ENCODE peak calls at places on chromosomes 4 and X, in six cellular contexts. One of them, this sample, is unnamed.

GRCh38 chr4:41572414-41572986 is 34.5 kb downstream of the LIMCH1 start:
- DNase-seq in stimulated activated CD4-positive, alpha-beta T cell treated with anti-CD3 and anti-CD28 coated beads, TNF-alpha, amount 100 ng/mL, for 24 hours: no peak
- DNase-seq in effector memory CD4-positive, alpha-beta T cell: no peak
- DNase-seq in epithelial cell of proximal tubule: no peak
- DNase-seq in NCI-H1436: no peak
- DNase-seq in T-helper 2 cell: no peak
- DNase-seq in this sample: no peak

GRCh38 chr4:84673475-84674230 is 90.7 kb downstream of the CDS1 start:
- DNase-seq in stimulated activated CD4-positive, alpha-beta T cell treated with anti-CD3 and anti-CD28 coated beads, TNF-alpha, amount 100 ng/mL, for 24 hours: no peak
- DNase-seq in effector memory CD4-positive, alpha-beta T cell: no peak
- DNase-seq in epithelial cell of proximal tubule: no peak
- DNase-seq in NCI-H1436: no peak
- DNase-seq in T-helper 2 cell: no peak
- DNase-seq in this sample: no peak

GRCh38 chr4:174157106-174157607 is 126.3 kb downstream of the FBXO8 start:
- DNase-seq in stimulated activated CD4-positive, alpha-beta T cell treated with anti-CD3 and anti-CD28 coated beads, TNF-alpha, amount 100 ng/mL, for 24 hours: no peak
- DNase-seq in effector memory CD4-positive, alpha-beta T cell: no peak
- DNase-seq in epithelial cell of proximal tubule: no peak
- DNase-seq in NCI-H1436: no peak
- DNase-seq in T-helper 2 cell: no peak
- DNase-seq in this sample: no peak

GRCh38 chr4:83810428-83810827 is 274.5 kb downstream of the GPAT3 start:
- DNase-seq in stimulated activated CD4-positive, alpha-beta T cell treated with anti-CD3 and anti-CD28 coated beads, TNF-alpha, amount 100 ng/mL, for 24 hours: no peak
- DNase-seq in effector memory CD4-positive, alpha-beta T cell: no peak
- DNase-seq in epithelial cell of proximal tubule: no peak
- DNase-seq in NCI-H1436: no peak
- DNase-seq in T-helper 2 cell: no peak
- DNase-seq in this sample: no peak

GRCh38 chrX:10085223-10085622 is 71.6 kb upstream of the CLCN4 start:
- DNase-seq in stimulated activated CD4-positive, alpha-beta T cell treated with anti-CD3 and anti-CD28 coated beads, TNF-alpha, amount 100 ng/mL, for 24 hours: no peak
- DNase-seq in effector memory CD4-positive, alpha-beta T cell: no peak
- DNase-seq in epithelial cell of proximal tubule: no peak
- DNase-seq in NCI-H1436: no peak
- DNase-seq in T-helper 2 cell: no peak
- DNase-seq in this sample: no peak

GRCh38 chr4:153374471-153374870 is 30.0 kb downstream of the MND1 start:
- DNase-seq in stimulated activated CD4-positive, alpha-beta T cell treated with anti-CD3 and anti-CD28 coated beads, TNF-alpha, amount 100 ng/mL, for 24 hours: no peak
- DNase-seq in effector memory CD4-positive, alpha-beta T cell: no peak
- DNase-seq in epithelial cell of proximal tubule: no peak
- DNase-seq in NCI-H1436: no peak
- DNase-seq in T-helper 2 cell: no peak
- DNase-seq in this sample: no peak

GRCh38 chr4:112800001-112800400 is 163.1 kb downstream of the LARP7 start:
- DNase-seq in stimulated activated CD4-positive, alpha-beta T cell treated with anti-CD3 and anti-CD28 coated beads, TNF-alpha, amount 100 ng/mL, for 24 hours: no peak
- DNase-seq in effector memory CD4-positive, alpha-beta T cell: no peak
- DNase-seq in epithelial cell of proximal tubule: no peak
- DNase-seq in NCI-H1436: no peak
- DNase-seq in T-helper 2 cell: no peak
- DNase-seq in this sample: no peak

GRCh38 chr4:163072222-163072621 is 94.5 kb downstream of the NAF1 start:
- DNase-seq in stimulated activated CD4-positive, alpha-beta T cell treated with anti-CD3 and anti-CD28 coated beads, TNF-alpha, amount 100 ng/mL, for 24 hours: no peak
- DNase-seq in effector memory CD4-positive, alpha-beta T cell: no peak
- DNase-seq in epithelial cell of proximal tubule: no peak
- DNase-seq in NCI-H1436: no peak
- DNase-seq in T-helper 2 cell: no peak
- DNase-seq in this sample: no peak

GRCh38 chrX:103503163-103503852 is 16.0 kb downstream of the RAB40A start:
- DNase-seq in stimulated activated CD4-positive, alpha-beta T cell treated with anti-CD3 and anti-CD28 coated beads, TNF-alpha, amount 100 ng/mL, for 24 hours: no peak
- DNase-seq in effector memory CD4-positive, alpha-beta T cell: no peak
- DNase-seq in epithelial cell of proximal tubule: no peak
- DNase-seq in NCI-H1436: no peak
- DNase-seq in T-helper 2 cell: no peak
- DNase-seq in this sample: no peak

GRCh38 chr4:125105561-125105960 is 209.2 kb upstream of the FAT4 start:
- DNase-seq in stimulated activated CD4-positive, alpha-beta T cell treated with anti-CD3 and anti-CD28 coated beads, TNF-alpha, amount 100 ng/mL, for 24 hours: no peak
- DNase-seq in effector memory CD4-positive, alpha-beta T cell: no peak
- DNase-seq in epithelial cell of proximal tubule: no peak
- DNase-seq in NCI-H1436: no peak
- DNase-seq in T-helper 2 cell: no peak
- DNase-seq in this sample: no peak

GRCh38 chrX:24169211-24169610 is 19.7 kb downstream of the ZFX start:
- DNase-seq in stimulated activated CD4-positive, alpha-beta T cell treated with anti-CD3 and anti-CD28 coated beads, TNF-alpha, amount 100 ng/mL, for 24 hours: no peak
- DNase-seq in effector memory CD4-positive, alpha-beta T cell: no peak
- DNase-seq in epithelial cell of proximal tubule: no peak
- DNase-seq in NCI-H1436: no peak
- DNase-seq in T-helper 2 cell: no peak
- DNase-seq in this sample: no peak

GRCh38 chr4:79917246-79917645 is 155.8 kb downstream of the ANTXR2 start:
- DNase-seq in stimulated activated CD4-positive, alpha-beta T cell treated with anti-CD3 and anti-CD28 coated beads, TNF-alpha, amount 100 ng/mL, for 24 hours: peak
- DNase-seq in effector memory CD4-positive, alpha-beta T cell: peak
- DNase-seq in epithelial cell of proximal tubule: no peak
- DNase-seq in NCI-H1436: no peak
- DNase-seq in T-helper 2 cell: no peak
- DNase-seq in this sample: peak

GRCh38 chr4:55397521-55398321 is 2.0 kb downstream of the TMEM165 start:
- DNase-seq in stimulated activated CD4-positive, alpha-beta T cell treated with anti-CD3 and anti-CD28 coated beads, TNF-alpha, amount 100 ng/mL, for 24 hours: no peak
- DNase-seq in effector memory CD4-positive, alpha-beta T cell: no peak
- DNase-seq in epithelial cell of proximal tubule: peak
- DNase-seq in NCI-H1436: peak
- DNase-seq in T-helper 2 cell: no peak
- DNase-seq in this sample: no peak

GRCh38 chr4:128866281-128866680 is 56.8 kb downstream of the JADE1 start:
- DNase-seq in stimulated activated CD4-positive, alpha-beta T cell treated with anti-CD3 and anti-CD28 coated beads, TNF-alpha, amount 100 ng/mL, for 24 hours: no peak
- DNase-seq in effector memory CD4-positive, alpha-beta T cell: no peak
- DNase-seq in epithelial cell of proximal tubule: no peak
- DNase-seq in NCI-H1436: no peak
- DNase-seq in T-helper 2 cell: no peak
- DNase-seq in this sample: no peak

GRCh38 chrX:96621811-96622210 is 62.8 kb upstream of the DIAPH2 start:
- DNase-seq in stimulated activated CD4-positive, alpha-beta T cell treated with anti-CD3 and anti-CD28 coated beads, TNF-alpha, amount 100 ng/mL, for 24 hours: no peak
- DNase-seq in effector memory CD4-positive, alpha-beta T cell: no peak
- DNase-seq in epithelial cell of proximal tubule: no peak
- DNase-seq in NCI-H1436: no peak
- DNase-seq in T-helper 2 cell: no peak
- DNase-seq in this sample: no peak

GRCh38 chr4:75179510-75179909 is 246.6 kb downstream of the PARM1 start:
- DNase-seq in stimulated activated CD4-positive, alpha-beta T cell treated with anti-CD3 and anti-CD28 coated beads, TNF-alpha, amount 100 ng/mL, for 24 hours: no peak
- DNase-seq in effector memory CD4-positive, alpha-beta T cell: no peak
- DNase-seq in epithelial cell of proximal tubule: no peak
- DNase-seq in NCI-H1436: no peak
- DNase-seq in T-helper 2 cell: no peak
- DNase-seq in this sample: no peak

GRCh38 chrX:115378471-115378870 is 89.0 kb downstream of the LUZP4 start:
- DNase-seq in stimulated activated CD4-positive, alpha-beta T cell treated with anti-CD3 and anti-CD28 coated beads, TNF-alpha, amount 100 ng/mL, for 24 hours: no peak
- DNase-seq in effector memory CD4-positive, alpha-beta T cell: no peak
- DNase-seq in epithelial cell of proximal tubule: no peak
- DNase-seq in NCI-H1436: no peak
- DNase-seq in T-helper 2 cell: no peak
- DNase-seq in this sample: no peak

GRCh38 chr4:138592801-138593200 is 350.7 kb upstream of the SLC7A11 start:
- DNase-seq in stimulated activated CD4-positive, alpha-beta T cell treated with anti-CD3 and anti-CD28 coated beads, TNF-alpha, amount 100 ng/mL, for 24 hours: no peak
- DNase-seq in effector memory CD4-positive, alpha-beta T cell: no peak
- DNase-seq in epithelial cell of proximal tubule: no peak
- DNase-seq in NCI-H1436: no peak
- DNase-seq in T-helper 2 cell: no peak
- DNase-seq in this sample: no peak

GRCh38 chr4:25002679-25003078 is 28.1 kb downstream of the LGI2 start:
- DNase-seq in stimulated activated CD4-positive, alpha-beta T cell treated with anti-CD3 and anti-CD28 coated beads, TNF-alpha, amount 100 ng/mL, for 24 hours: no peak
- DNase-seq in effector memory CD4-positive, alpha-beta T cell: no peak
- DNase-seq in epithelial cell of proximal tubule: no peak
- DNase-seq in NCI-H1436: no peak
- DNase-seq in T-helper 2 cell: no peak
- DNase-seq in this sample: no peak

GRCh38 chr4:3010998-3011397 is 47.6 kb downstream of the GRK4 start:
- DNase-seq in stimulated activated CD4-positive, alpha-beta T cell treated with anti-CD3 and anti-CD28 coated beads, TNF-alpha, amount 100 ng/mL, for 24 hours: no peak
- DNase-seq in effector memory CD4-positive, alpha-beta T cell: no peak
- DNase-seq in epithelial cell of proximal tubule: no peak
- DNase-seq in NCI-H1436: no peak
- DNase-seq in T-helper 2 cell: no peak
- DNase-seq in this sample: no peak

GRCh38 chrX:4225086-4225485 is 511.6 kb upstream of the PRKX start:
- DNase-seq in stimulated activated CD4-positive, alpha-beta T cell treated with anti-CD3 and anti-CD28 coated beads, TNF-alpha, amount 100 ng/mL, for 24 hours: no peak
- DNase-seq in effector memory CD4-positive, alpha-beta T cell: no peak
- DNase-seq in epithelial cell of proximal tubule: no peak
- DNase-seq in NCI-H1436: no peak
- DNase-seq in T-helper 2 cell: no peak
- DNase-seq in this sample: no peak

GRCh38 chrX:7215842-7216241 is 67.9 kb upstream of the PUDP start:
- DNase-seq in stimulated activated CD4-positive, alpha-beta T cell treated with anti-CD3 and anti-CD28 coated beads, TNF-alpha, amount 100 ng/mL, for 24 hours: no peak
- DNase-seq in effector memory CD4-positive, alpha-beta T cell: no peak
- DNase-seq in epithelial cell of proximal tubule: no peak
- DNase-seq in NCI-H1436: no peak
- DNase-seq in T-helper 2 cell: no peak
- DNase-seq in this sample: no peak

GRCh38 chr4:119656986-119657635 is 28.5 kb upstream of the PDE5A start:
- DNase-seq in stimulated activated CD4-positive, alpha-beta T cell treated with anti-CD3 and anti-CD28 coated beads, TNF-alpha, amount 100 ng/mL, for 24 hours: no peak
- DNase-seq in effector memory CD4-positive, alpha-beta T cell: no peak
- DNase-seq in epithelial cell of proximal tubule: no peak
- DNase-seq in NCI-H1436: no peak
- DNase-seq in T-helper 2 cell: no peak
- DNase-seq in this sample: no peak

GRCh38 chrX:122119361-122119760 is 1064.7 kb upstream of the GRIA3 start:
- DNase-seq in stimulated activated CD4-positive, alpha-beta T cell treated with anti-CD3 and anti-CD28 coated beads, TNF-alpha, amount 100 ng/mL, for 24 hours: no peak
- DNase-seq in effector memory CD4-positive, alpha-beta T cell: no peak
- DNase-seq in epithelial cell of proximal tubule: no peak
- DNase-seq in NCI-H1436: no peak
- DNase-seq in T-helper 2 cell: no peak
- DNase-seq in this sample: no peak

GRCh38 chr4:169116270-169116901 is 106.3 kb upstream of the CBR4 start:
- DNase-seq in stimulated activated CD4-positive, alpha-beta T cell treated with anti-CD3 and anti-CD28 coated beads, TNF-alpha, amount 100 ng/mL, for 24 hours: no peak
- DNase-seq in effector memory CD4-positive, alpha-beta T cell: no peak
- DNase-seq in epithelial cell of proximal tubule: no peak
- DNase-seq in NCI-H1436: no peak
- DNase-seq in T-helper 2 cell: no peak
- DNase-seq in this sample: no peak